ENCODE peak calls at places on chromosomes 4 and X, in nine cellular contexts. U, E, S, Z, M, P, L, J and T are unnamed samples.

GRCh38 chr4:33883111-33883510 is 2361.2 kb downstream of the ARAP2 start:
- DNase-seq in S (no peak), Z (no peak), J (no peak), U (no peak), L (no peak), M (no peak), P (peak), E (no peak), T (no peak)

GRCh38 chr4:128600996-128601857 is 208.3 kb upstream of the JADE1 start:
- DNase-seq in U (peak), M (peak), Z (no peak), J (peak), P (peak), L (peak), S (peak), E (no peak), T (no peak)

GRCh38 chrX:112662559-112663427 is 16.9 kb downstream of the LHFPL1 start:
- DNase-seq in J (peak), S (no peak), P (peak), Z (no peak), L (no peak), M (no peak), U (no peak), E (no peak), T (no peak)

GRCh38 chrX:48966796-48967579 is 4.7 kb downstream of the KCND1 start:
- DNase-seq in E (no peak), J (peak), L (no peak), Z (no peak), S (no peak), P (peak), U (no peak), M (no peak), T (no peak)

GRCh38 chr4:157217708-157218107 is 2.8 kb upstream of the GRIA2 start:
- DNase-seq in J (peak), S (no peak), U (no peak), E (no peak), M (no peak), L (peak), Z (no peak), P (peak), T (no peak)

GRCh38 chr4:1855334-1856070 is 454 bp downstream of the LETM1 start:
- DNase-seq in Z (peak), M (peak), L (no peak), J (no peak), E (no peak), U (no peak), S (peak), P (no peak), T (no peak)

GRCh38 chr4:135184715-135185114 is 983.1 kb upstream of the PABPC4L start:
- DNase-seq in M (no peak), U (no peak), E (no peak), J (no peak), L (peak), P (no peak), Z (no peak), S (no peak), T (no peak)

GRCh38 chrX:119698835-119699234 is 5.9 kb upstream of the SEPTIN6 start:
- DNase-seq in P (peak), Z (peak), E (peak), L (peak), U (no peak), J (peak), S (no peak), M (no peak), T (no peak)

GRCh38 chr4:150080335-150080734 is 2.1 kb downstream of the DCLK2 start:
- DNase-seq in J (peak), S (no peak), L (no peak), E (no peak), P (peak), U (no peak), Z (no peak), M (no peak), T (no peak)

GRCh38 chrX:72358313-72358712 is 52.6 kb upstream of the CITED1 start:
- DNase-seq in S (no peak), P (peak), J (peak), L (no peak), M (no peak), E (no peak), Z (no peak), U (no peak), T (no peak)

GRCh38 chr4:6393066-6393465 is 79.3 kb downstream of the PPP2R2C start:
- DNase-seq in E (no peak), L (no peak), S (no peak), U (no peak), Z (no peak), J (no peak), M (no peak), P (no peak), T (no peak)

GRCh38 chr4:56512166-56512565 is 6.6 kb downstream of the ARL9 start:
- DNase-seq in E (no peak), J (peak), P (peak), Z (no peak), M (no peak), L (no peak), S (no peak), U (no peak), T (no peak)

GRCh38 chr4:147207941-147208340 is 262.3 kb upstream of the TTC29 start:
- DNase-seq in J (peak), M (no peak), P (no peak), L (no peak), U (no peak), E (no peak), Z (no peak), S (no peak), T (no peak)

GRCh38 chr4:153022233-153022632 is 86.1 kb downstream of the FHDC1 start:
- DNase-seq in E (no peak), S (no peak), Z (no peak), M (peak), P (no peak), U (no peak), J (no peak), L (no peak), T (no peak)

GRCh38 chr4:6935961-6936360 is 26.3 kb downstream of the TBC1D14 start:
- DNase-seq in J (no peak), L (no peak), Z (no peak), P (no peak), U (no peak), S (no peak), E (no peak), M (no peak), T (no peak)

GRCh38 chr4:4289575-4289929 is 402 bp downstream of the LYAR start:
- DNase-seq in L (peak), P (no peak), S (no peak), Z (peak), J (no peak), M (peak), U (no peak), E (no peak), T (no peak)

GRCh38 chrX:107826286-107827136 is 845 bp downstream of the MID2 start:
- DNase-seq in E (peak), Z (peak), P (peak), J (peak), U (peak), S (peak), M (peak), L (peak), T (no peak)

GRCh38 chr4:87423313-87424031 is 1.1 kb downstream of the NUDT9 start:
- DNase-seq in E (no peak), U (no peak), P (no peak), S (no peak), J (no peak), L (no peak), Z (peak), M (no peak), T (no peak)

GRCh38 chrX:53126377-53126776 is 32.4 kb downstream of the KANTR start:
- DNase-seq in S (no peak), L (no peak), P (no peak), Z (no peak), U (no peak), E (no peak), M (no peak), J (no peak), T (no peak)

GRCh38 chr4:119025916-119026661 is 109.5 kb upstream of the MYOZ2 start:
- DNase-seq in U (no peak), E (no peak), P (peak), Z (no peak), S (no peak), J (peak), L (no peak), M (peak), T (no peak)

GRCh38 chr4:177047070-177047850 is 254.5 kb upstream of the VEGFC start:
- DNase-seq in P (peak), L (peak), U (peak), J (peak), E (no peak), M (peak), Z (peak), S (peak), T (no peak)

GRCh38 chr4:26238782-26239647 is 81.8 kb upstream of the RBPJ start:
- DNase-seq in L (peak), S (no peak), P (peak), U (peak), M (no peak), Z (no peak), J (peak), E (no peak), T (no peak)

GRCh38 chrX:49059209-49060191 is 701 bp downstream of the CCDC120 start:
- DNase-seq in J (no peak), M (peak), S (no peak), E (peak), L (no peak), P (no peak), U (no peak), Z (no peak), T (no peak)

GRCh38 chr4:48032721-48033120 is 16.1 kb downstream of the NIPAL1 start:
- DNase-seq in Z (no peak), S (no peak), E (no peak), M (no peak), P (peak), U (no peak), J (peak), L (no peak), T (no peak)

GRCh38 chrX:97860206-97860605 is 976.5 kb downstream of the RPA4 start:
- DNase-seq in U (no peak), S (no peak), Z (no peak), M (no peak), J (peak), P (no peak), L (no peak), E (no peak), T (no peak)

GRCh38 chr4:19119904-19120303 is 1098.3 kb upstream of the LCORL start:
- DNase-seq in M (no peak), L (no peak), J (no peak), P (no peak), U (no peak), S (no peak), E (no peak), Z (no peak), T (no peak)

GRCh38 chr4:169957785-169958184 is 68.4 kb downstream of the MFAP3L start:
- DNase-seq in L (peak), P (no peak), E (no peak), U (no peak), M (no peak), Z (no peak), S (no peak), J (no peak), T (no peak)

GRCh38 chrX:108199691-108200090 is 108.1 kb downstream of the ATG4A start:
- DNase-seq in P (peak), Z (no peak), E (no peak), L (peak), U (no peak), J (peak), S (no peak), M (no peak), T (no peak)

GRCh38 chrX:11304829-11305228 is 11.6 kb downstream of the AMELX start:
- DNase-seq in P (no peak), L (no peak), M (no peak), Z (no peak), S (no peak), U (no peak), E (no peak), J (no peak), T (no peak)

GRCh38 chrX:106599411-106599810 is 12.4 kb upstream of the RADX start:
- DNase-seq in P (no peak), M (no peak), Z (no peak), L (no peak), S (no peak), J (no peak), E (no peak), U (no peak), T (no peak)

GRCh38 chr4:38921151-38921550 is 53.5 kb downstream of the FAM114A1 start:
- DNase-seq in E (no peak), Z (no peak), M (no peak), L (no peak), S (no peak), U (no peak), J (no peak), P (no peak), T (no peak)

GRCh38 chr4:109877400-109877799 is 29.5 kb downstream of the LRIT3 start:
- DNase-seq in E (no peak), L (no peak), J (no peak), M (no peak), S (no peak), P (no peak), Z (peak), U (no peak), T (no peak)

GRCh38 chr4:38155589-38156294 is 195.5 kb downstream of the PTTG2 start:
- DNase-seq in J (no peak), S (no peak), L (no peak), M (no peak), P (no peak), E (no peak), U (no peak), Z (no peak), T (no peak)

GRCh38 chrX:13689519-13690211 is 737 bp downstream of the RAB9A start:
- DNase-seq in U (no peak), M (no peak), P (peak), E (no peak), J (peak), L (peak), Z (no peak), S (no peak), T (no peak)

GRCh38 chr4:146520894-146521542 is 722 bp downstream of the SLC10A7 start:
- DNase-seq in Z (peak), P (peak), U (no peak), J (peak), M (peak), S (peak), L (no peak), E (no peak), T (no peak)